ENCODE peak calls at places on chromosome 22, in four cellular contexts. F is H1, H is IMR-90, Z is H9. V is an unnamed sample.

GRCh38 chr22:39545310-39546063 is 12.9 kb upstream of the RPS19BP1 start:
- DNase-seq in Z (peak), H (no peak), F (no peak), V (peak)

GRCh38 chr22:50504245-50505211 is 3.0 kb downstream of the LMF2 start:
- DNase-seq in H (no peak), Z (peak), F (no peak), V (no peak)

GRCh38 chr22:41603873-41604332 is 14.3 kb upstream of the PMM1 start:
- DNase-seq in H (no peak), Z (no peak), F (no peak), V (no peak)

GRCh38 chr22:46931881-46932280 is 169.4 kb downstream of the TBC1D22A start:
- DNase-seq in H (peak), Z (no peak), F (no peak), V (no peak)

GRCh38 chr22:19680287-19680881 is 33.9 kb upstream of the SEPTIN5 start:
- DNase-seq in H (no peak), F (no peak), Z (no peak), V (no peak)

GRCh38 chr22:34886391-34886790 is 179.6 kb upstream of the ISX start:
- DNase-seq in H (no peak), Z (no peak), F (no peak), V (no peak)

GRCh38 chr22:50236731-50237409 is 8.0 kb downstream of the TUBGCP6 start:
- DNase-seq in F (no peak), Z (no peak), H (peak), V (peak)

GRCh38 chr22:32888976-32889375 is 87.5 kb downstream of the TIMP3 start:
- DNase-seq in F (no peak), Z (no peak), H (no peak), V (no peak)

GRCh38 chr22:49449811-49450386 is 377.8 kb downstream of the BRD1 start:
- DNase-seq in Z (peak), H (no peak), F (no peak), V (peak)

GRCh38 chr22:47165338-47165931 is 403.0 kb downstream of the TBC1D22A start:
- DNase-seq in H (no peak), F (no peak), Z (peak), V (no peak)

GRCh38 chr22:38699784-38700183 is 959 bp downstream of the JOSD1 start:
- DNase-seq in H (peak), Z (no peak), F (no peak), V (peak)

GRCh38 chr22:45007946-45008852 is 1.6 kb downstream of the PHF21B start:
- DNase-seq in Z (peak), F (no peak), H (no peak), V (peak)
- H2BK5ac ChIP-seq in Z (no peak), F (no peak), H (no peak), V (no peak)

DNA sequence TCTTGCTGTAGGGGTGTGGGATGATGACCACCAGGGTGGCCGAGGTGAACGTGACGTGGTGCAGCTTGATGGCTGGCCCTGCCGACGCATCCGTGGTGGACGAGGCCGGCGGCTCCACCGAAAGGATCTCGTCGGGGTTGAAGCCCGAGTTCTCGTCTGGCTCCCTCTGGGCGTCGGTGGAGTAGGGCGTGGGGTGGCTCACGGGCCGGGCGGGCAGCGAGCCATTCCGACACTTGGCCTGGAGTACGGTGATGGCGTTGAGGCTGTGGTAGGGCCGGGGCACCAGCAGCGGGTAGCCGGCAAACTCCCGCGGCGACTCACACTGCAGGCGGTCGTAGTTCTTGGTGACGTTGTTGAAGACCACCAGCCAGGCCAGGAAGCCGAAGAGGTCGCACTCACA is 52.7 kb downstream of the ELFN2 start:
- DNase-seq in F (no peak), Z (no peak), H (no peak), V (no peak)
- H3K23ac ChIP-seq in F (no peak), Z (no peak), H (no peak), V (no peak)

GRCh38 chr22:30041475-30041874 is 38.8 kb upstream of the HORMAD2 start:
- DNase-seq in F (no peak), H (no peak), Z (no peak), V (no peak)
- H4K5ac ChIP-seq in F (no peak), H (no peak), Z (no peak), V (no peak)

DNA sequence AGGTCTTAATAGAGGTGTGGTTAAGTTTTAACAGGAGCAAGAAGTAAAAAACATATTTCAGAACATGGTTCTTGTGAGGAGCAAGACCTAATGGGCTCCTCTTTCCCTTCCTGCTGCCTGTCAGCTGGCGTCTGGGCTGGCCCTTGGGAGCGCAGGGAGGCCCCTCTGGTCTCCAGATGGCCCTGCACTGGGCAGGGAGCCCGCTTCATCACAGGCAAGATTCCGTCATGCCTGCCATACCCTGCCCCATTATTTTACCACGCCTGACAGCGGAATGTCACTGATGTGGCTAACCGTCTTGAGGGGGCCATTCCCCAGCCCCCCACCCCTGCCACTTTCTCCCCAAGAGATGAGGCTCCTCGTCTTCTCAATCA is 17.3 kb upstream of the EFCAB6 start:
- DNase-seq in F (no peak), Z (no peak), H (peak), V (no peak)
- H2BK5ac ChIP-seq in F (no peak), Z (no peak), H (peak), V (no peak)

GRCh38 chr22:24428751-24429410 is 1.5 kb downstream of the ADORA2A start:
- DNase-seq in F (no peak), Z (no peak), H (no peak), V (no peak)

GRCh38 chr22:24426859-24427499 is 420 bp upstream of the ADORA2A start:
- DNase-seq in F (no peak), Z (no peak), H (no peak), V (no peak)

GRCh38 chr22:24426436-24426835 is 963 bp upstream of the ADORA2A start:
- DNase-seq in Z (no peak), H (no peak), F (no peak), V (no peak)

GRCh38 chr22:24429411-24430365 is 2.3 kb downstream of the ADORA2A start:
- DNase-seq in F (no peak), Z (peak), H (peak), V (peak)

GRCh38 chr22:24427500-24428164 is at the start of gene ADORA2A:
- DNase-seq in H (no peak), F (no peak), Z (no peak), V (no peak)
- H3K23ac ChIP-seq in H (no peak), F (no peak), Z (no peak), V (no peak)

DNA sequence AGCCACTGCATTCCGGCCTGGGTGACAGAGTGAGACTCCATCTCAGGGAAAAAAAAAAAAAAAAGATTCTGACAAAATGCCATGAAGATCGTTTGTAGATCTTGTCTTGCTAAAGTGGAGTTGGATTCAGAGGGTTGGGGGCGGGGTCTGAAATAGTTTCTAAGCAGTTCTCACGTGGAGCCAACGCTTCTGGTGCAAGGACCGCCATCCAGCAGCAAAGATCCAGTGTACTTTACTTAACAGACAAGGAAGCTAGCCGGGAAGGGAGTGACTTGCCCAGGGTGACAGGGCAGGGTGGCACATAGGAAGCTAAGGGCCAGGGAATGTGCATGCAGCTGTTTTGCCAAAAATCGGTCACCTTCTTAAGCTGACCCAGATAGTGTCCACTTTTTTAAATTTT is 27.4 kb downstream of the APOL1 start:
- DNase-seq in H (peak), Z (no peak), F (no peak), V (no peak)
- H4K5ac ChIP-seq in H (no peak), Z (no peak), F (no peak), V (no peak)

GRCh38 chr22:37638351-37639069 is 959 bp upstream of the SH3BP1 start:
- DNase-seq in F (no peak), Z (peak), H (no peak), V (peak)
- H2BK5ac ChIP-seq in F (peak), Z (no peak), H (no peak), V (no peak)

GRCh38 chr22:44571566-44572413 is 73.8 kb upstream of the RTL6 start:
- DNase-seq in Z (no peak), H (no peak), F (no peak), V (no peak)

GRCh38 chr22:44569516-44569915 is 71.5 kb upstream of the RTL6 start:
- DNase-seq in F (no peak), H (no peak), Z (no peak), V (no peak)

GRCh38 chr22:44573451-44573850 is 75.4 kb upstream of the RTL6 start:
- DNase-seq in F (no peak), Z (no peak), H (no peak), V (no peak)

GRCh38 chr22:44572414-44573207 is 74.6 kb upstream of the RTL6 start:
- DNase-seq in Z (no peak), F (no peak), H (no peak), V (no peak)

DNA sequence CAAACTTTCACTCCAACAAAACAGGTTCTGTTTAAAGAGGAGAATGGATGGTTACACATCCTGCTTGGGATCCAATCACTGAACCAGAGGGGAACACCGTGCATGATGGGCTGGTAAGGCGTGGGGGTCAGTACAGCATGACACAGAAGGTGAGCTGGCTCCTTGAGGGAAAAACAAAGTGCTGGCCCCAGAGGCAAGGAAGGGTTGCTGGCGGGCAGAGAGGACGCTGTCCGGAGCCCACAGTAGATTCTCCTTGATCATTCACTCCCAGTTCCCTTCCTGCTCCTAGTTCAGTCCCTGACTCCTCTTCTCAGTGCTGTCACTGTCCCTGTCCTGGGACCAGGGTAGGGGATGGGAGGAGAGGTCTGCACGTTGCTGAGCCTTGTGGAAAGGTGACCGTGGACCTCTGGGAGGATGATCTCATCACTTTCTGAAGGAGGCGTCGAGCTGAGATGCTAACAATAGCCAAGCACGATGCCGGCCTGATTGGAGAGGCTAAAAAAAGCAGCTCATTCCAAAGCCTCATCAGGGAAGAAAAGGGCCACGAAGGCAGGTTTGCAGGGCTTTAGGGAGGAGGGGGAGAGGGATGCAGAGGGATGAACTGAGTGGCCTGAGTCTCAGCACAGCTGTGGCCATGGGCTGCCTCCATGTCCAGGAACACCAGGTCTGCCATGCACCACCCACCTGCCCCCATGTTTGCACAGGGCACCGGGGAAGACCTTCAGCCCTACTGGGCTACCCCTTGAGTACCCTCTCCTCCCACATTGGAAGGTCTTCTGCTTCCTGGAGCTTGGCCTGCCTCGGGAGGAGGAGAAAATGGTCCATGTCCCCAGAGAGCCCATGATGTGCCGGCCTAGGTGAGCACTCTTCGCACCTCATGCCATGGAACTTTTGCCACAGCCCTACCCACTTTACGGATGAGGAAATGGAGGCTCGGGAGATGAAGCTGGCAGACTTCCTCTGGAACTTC is 72.7 kb upstream of the RTL6 start:
- DNase-seq in H (no peak), Z (no peak), F (no peak), V (no peak)
- H3K23ac ChIP-seq in H (no peak), Z (no peak), F (no peak), V (no peak)

V was measured in mesendoderm.